ENCODE peak calls at places on chromosomes 7 and 10, in six cellular contexts. Q is heart left ventricle; A is gastrocnemius medialis; I is PC-3; W is CD4-positive, CD25-positive, alpha-beta regulatory T cell; M is right atrium auricular region. R is an unnamed sample. For H3K9me3, the result is how much of the 10 kb centered on the place peaks cover.

GRCh38 chr7:22841954-22842353 is 19.3 kb upstream of the TOMM7 start:
- DNase-seq in Q (no peak), A (peak), I (no peak), W (no peak), M (no peak), R (no peak)

GRCh38 chr10:16987129-16987670 is 142.4 kb downstream of the CUBN start:
- DNase-seq in Q (no peak), A (no peak), I (peak), W (no peak), M (no peak), R (no peak)

GRCh38 chr7:88306590-88307048 is at the start of gene STEAP4:
- DNase-seq in Q (peak), A (peak), I (peak), W (peak), M (peak), R (peak)

GRCh38 chr10:97399843-97400545 is 1.1 kb downstream of the RRP12 start:
- DNase-seq in Q (no peak), A (peak), I (peak), W (no peak), M (no peak), R (peak)

GRCh38 chr10:27620425-27621397 is 116.6 kb downstream of the RAB18 start:
- DNase-seq in Q (no peak), A (peak), I (no peak), W (no peak), M (no peak), R (no peak)

GRCh38 chr7:45421096-45421495 is 153.1 kb upstream of the ADCY1 start:
- DNase-seq in Q (no peak), A (no peak), I (peak), W (no peak), M (no peak), R (no peak)

GRCh38 chr7:120407015-120407414 is 134.0 kb downstream of the KCND2 start:
- DNase-seq in Q (no peak), A (no peak), I (peak), W (no peak), M (no peak), R (no peak)

GRCh38 chr7:131052285-131052942 is 275.3 kb upstream of the MKLN1 start:
- DNase-seq in Q (no peak), A (no peak), I (no peak), W (peak), M (no peak), R (no peak)

GRCh38 chr7:70355591-70356323 is 757.5 kb downstream of the AUTS2 start:
- DNase-seq in Q (no peak), A (no peak), I (no peak), W (no peak), M (no peak), R (no peak)

GRCh38 chr10:50621981-50622496 is 1.7 kb downstream of the SGMS1 start:
- DNase-seq in Q (peak), A (peak), I (peak), W (peak), M (peak), R (peak)

GRCh38 chr7:90642978-90643377 is 46.9 kb downstream of the CDK14 start:
- DNase-seq in Q (no peak), A (no peak), I (no peak), W (no peak), M (no peak), R (no peak)

GRCh38 chr10:75469018-75469616 is 37.7 kb downstream of the LRMDA start:
- DNase-seq in Q (no peak), A (peak), I (peak), W (no peak), M (peak), R (peak)

GRCh38 chr10:129390147-129390546 is 76.9 kb upstream of the MGMT start:
- DNase-seq in Q (no peak), A (no peak), I (no peak), W (no peak), M (no peak), R (no peak)

GRCh38 chr7:24378871-24379608 is 95.0 kb downstream of the NPY start:
- DNase-seq in Q (no peak), A (no peak), I (peak), W (no peak), M (no peak), R (no peak)

GRCh38 chr10:47021850-47022249 is 110.6 kb downstream of the PTPN20 start:
- DNase-seq in Q (no peak), A (no peak), I (no peak), W (no peak), M (peak), R (no peak)

GRCh38 chr10:72539137-72539536 is 86.7 kb downstream of the MICU1 start:
- DNase-seq in Q (no peak), A (no peak), I (no peak), W (no peak), M (no peak), R (no peak)

GRCh38 chr10:102135956-102136526 is 3.2 kb downstream of the PPRC1 start:
- DNase-seq in Q (no peak), A (no peak), I (no peak), W (no peak), M (no peak), R (no peak)

GRCh38 chr7:18829518-18830252 is 287.8 kb downstream of the TWIST1 start:
- DNase-seq in Q (no peak), A (peak), I (no peak), W (no peak), M (no peak), R (no peak)

GRCh38 chr10:119268871-119269506 is 61.6 kb downstream of the GRK5 start:
- DNase-seq in Q (no peak), A (no peak), I (no peak), W (peak), M (no peak), R (no peak)

GRCh38 chr7:47449810-47450586 is 131.9 kb downstream of the TNS3 start:
- DNase-seq in Q (no peak), A (no peak), I (no peak), W (no peak), M (no peak), R (no peak)

GRCh38 chr10:677038-677437 is 12.4 kb downstream of the DIP2C start:
- DNase-seq in Q (no peak), A (no peak), I (no peak), W (no peak), M (no peak), R (no peak)

GRCh38 chr10:127797339-127797738 is 60.4 kb downstream of the FOXI2 start:
- DNase-seq in Q (no peak), A (no peak), I (no peak), W (no peak), M (no peak), R (no peak)

GRCh38 chr10:84685047-84685660 is 356.8 kb downstream of the CCSER2 start:
- DNase-seq in Q (no peak), A (no peak), I (no peak), W (no peak), M (no peak), R (no peak)

GRCh38 chr10:20147679-20148078 is 331.4 kb downstream of the PLXDC2 start:
- DNase-seq in Q (no peak), A (no peak), I (no peak), W (no peak), M (no peak), R (no peak)

GRCh38 chr10:73110345-73110849 is at the start of gene NUDT13:
- DNase-seq in Q (no peak), A (peak), I (peak), W (peak), M (peak), R (peak)

GRCh38 chr10:132637477-132638129 is 100.0 kb downstream of the INPP5A start:
- DNase-seq in Q (no peak), A (peak), I (peak), W (peak), M (no peak), R (no peak)

GRCh38 chr7:34759477-34760125 is 101.6 kb downstream of the NPSR1 start:
- DNase-seq in Q (no peak), A (no peak), I (peak), W (peak), M (no peak), R (no peak)

GRCh38 chr7:82442492-82443043 is 1.0 kb downstream of the CACNA2D1 start:
- DNase-seq in Q (no peak), A (peak), I (no peak), W (no peak), M (no peak), R (no peak)

GRCh38 chr7:77877800-77878199 is 79.2 kb downstream of the PHTF2 start:
- DNase-seq in Q (no peak), A (no peak), I (no peak), W (no peak), M (no peak), R (no peak)

GRCh38 chr7:128838981-128839731 is 8.9 kb downstream of the FLNC start:
- DNase-seq in Q (peak), A (peak), I (no peak), W (no peak), M (no peak), R (peak)

GRCh38 chr7:119562839-119563238 is 710.1 kb upstream of the KCND2 start:
- DNase-seq in Q (no peak), A (no peak), I (peak), W (no peak), M (no peak), R (no peak)

GRCh38 chr7:73839290-73839689 is 3.0 kb downstream of the METTL27 start:
- DNase-seq in Q (peak), A (no peak), I (no peak), W (no peak), M (no peak), R (no peak)

DNA sequence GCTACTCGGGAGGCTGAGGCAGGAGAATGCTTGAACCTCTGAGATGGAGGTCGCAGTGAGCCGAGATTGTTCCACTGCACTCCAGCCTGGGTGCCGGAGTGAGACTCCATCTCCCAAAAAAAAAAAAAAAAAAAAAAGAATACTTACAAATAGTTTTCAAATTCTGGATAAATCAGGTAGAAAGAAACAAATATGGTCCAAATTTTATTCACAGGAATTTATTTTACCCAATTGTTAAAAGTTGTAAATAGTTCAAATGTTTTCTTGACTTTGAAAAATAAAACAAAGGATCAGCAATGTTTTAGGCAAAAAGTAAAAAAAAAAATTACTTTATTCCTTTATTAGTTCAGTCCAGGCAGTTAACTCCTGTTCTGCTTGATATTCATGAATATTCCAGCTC is 172.9 kb upstream of the NAMPT start:
- DNase-seq in Q (no peak), A (no peak), I (no peak), W (no peak), M (no peak), R (no peak)
- H3K9me3 ChIP-seq in Q (under half), A (under half), I (under half), W (under half), M (under half), R (under half)

DNA sequence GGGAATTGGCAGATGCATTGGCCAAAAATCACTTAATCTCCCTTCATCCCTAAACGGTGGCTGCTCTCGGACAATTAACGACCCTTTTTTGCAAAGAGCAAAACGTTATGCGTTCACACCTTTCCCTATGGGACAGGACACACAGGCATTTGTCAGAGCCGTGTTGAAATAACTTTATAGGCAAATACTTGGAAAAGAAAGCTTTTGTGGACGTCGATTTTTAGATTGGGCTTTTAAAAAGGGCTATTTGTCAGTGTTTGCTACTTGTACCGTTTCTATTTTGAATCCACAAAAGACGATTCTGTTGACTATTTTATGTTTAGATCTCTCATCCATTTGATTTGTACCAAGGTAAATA is 245.6 kb downstream of the SLC25A13 start:
- DNase-seq in Q (no peak), A (no peak), I (no peak), W (no peak), M (no peak), R (no peak)
- H3K4me3 ChIP-seq in Q (peak), A (peak), I (peak), W (no peak), M (peak), R (no peak)

DNA sequence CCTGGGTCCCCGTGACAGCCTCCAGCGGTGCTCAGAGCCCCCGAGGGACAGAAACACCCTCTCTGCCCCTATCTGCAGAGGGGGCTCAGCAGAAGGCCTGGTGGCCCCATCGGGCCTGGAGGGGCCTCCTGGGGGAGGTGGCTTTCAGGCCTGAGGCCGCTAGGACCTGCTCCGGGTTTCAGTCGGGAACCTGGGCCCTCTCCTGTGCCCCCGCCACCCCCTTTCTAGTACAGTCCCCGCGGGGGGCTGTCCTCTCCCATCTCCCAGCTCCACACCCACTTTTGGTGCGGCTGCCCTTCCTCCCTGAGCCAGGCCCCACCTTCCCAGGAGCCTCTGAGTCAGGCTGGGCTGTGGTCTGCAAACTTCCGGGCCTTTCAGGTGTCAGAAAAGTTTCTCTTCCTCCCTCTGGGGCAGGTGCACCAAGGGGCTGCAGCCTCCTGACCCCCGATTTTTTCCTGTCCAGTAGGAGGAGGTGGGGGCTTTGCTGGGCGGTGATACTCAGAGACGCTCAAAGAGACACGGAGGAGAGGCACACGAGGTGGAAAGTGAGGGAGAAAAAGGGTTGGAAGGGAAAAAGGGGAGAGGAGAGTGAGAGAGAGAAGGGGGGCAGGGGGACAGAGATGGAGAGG is 692 bp downstream of the CARD11 start:
- DNase-seq in Q (no peak), A (no peak), I (peak), W (peak), M (no peak), R (no peak)
- H3K27ac ChIP-seq in Q (no peak), A (no peak), I (no peak), W (peak), M (no peak), R (no peak)

DNA sequence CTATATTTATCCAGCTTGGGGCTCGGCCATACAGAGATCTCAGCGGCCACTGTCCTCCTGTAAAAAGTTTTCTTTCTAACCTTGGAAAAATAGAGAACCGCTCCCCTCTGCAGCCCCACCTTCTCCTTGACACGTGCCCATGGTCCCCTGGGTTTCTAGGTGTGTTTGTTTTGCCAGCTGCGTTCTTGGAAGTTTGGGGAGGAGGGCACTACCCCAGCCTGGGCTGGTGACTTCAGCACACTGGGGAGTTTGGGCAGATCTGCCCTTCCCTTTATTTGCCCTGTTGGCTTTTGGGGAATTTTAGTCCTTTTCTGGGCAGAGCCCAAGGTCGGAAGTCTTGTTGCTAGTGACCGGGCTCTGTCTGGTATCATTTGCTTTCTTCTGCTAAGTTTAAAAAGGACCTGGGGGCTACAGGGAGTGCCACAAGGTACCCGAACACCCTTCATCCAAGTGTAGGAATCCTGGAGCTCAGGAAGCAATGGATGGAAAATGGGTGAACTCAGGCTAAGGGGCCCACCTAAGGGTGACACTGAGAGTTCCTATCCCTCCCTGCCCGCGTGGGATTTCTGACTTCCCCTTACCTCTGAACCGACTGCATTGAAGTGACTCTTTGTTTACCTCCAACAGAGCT is 1.7 kb downstream of the ADAMTS14 start:
- DNase-seq in Q (no peak), A (no peak), I (peak), W (no peak), M (no peak), R (no peak)
- H3K9me3 ChIP-seq in Q (under half), A (under half), I (under half), W (under half), M (under half), R (under half)